ENCODE peak calls at places on chromosomes 3 and 15, in four cellular contexts. W is A549, R is K562, L is HepG2. X is an unnamed sample.

GRCh38 chr3:56086355-56086754 is 381.9 kb downstream of the ERC2 start:
- DNase-seq in W (no peak), R (no peak), L (no peak), X (no peak)

GRCh38 chr15:44207643-44208042 is 12.6 kb upstream of the FRMD5 start:
- DNase-seq in W (no peak), R (no peak), L (no peak), X (no peak)

GRCh38 chr3:182909318-182910040 is 70.9 kb downstream of the DCUN1D1 start:
- DNase-seq in W (peak), R (peak), L (no peak), X (peak)

GRCh38 chr15:49015896-49016295 is 30.4 kb downstream of the SECISBP2L start:
- DNase-seq in W (no peak), R (no peak), L (no peak), X (no peak)

GRCh38 chr3:183790700-183791099 is 34.7 kb downstream of the MAP6D1 start:
- DNase-seq in W (no peak), R (no peak), L (no peak), X (no peak)

GRCh38 chr3:114639171-114639570 is 345.3 kb downstream of the TIGIT start:
- DNase-seq in W (no peak), R (no peak), L (no peak), X (no peak)

GRCh38 chr3:149507491-149508324 is 33.2 kb downstream of the TM4SF4 start:
- DNase-seq in W (no peak), R (no peak), L (no peak), X (peak)

GRCh38 chr3:60992395-60992794 is 258.9 kb downstream of the FHIT start:
- DNase-seq in W (no peak), R (no peak), L (no peak), X (peak)

GRCh38 chr15:48954538-48954937 is 9.2 kb downstream of the SHC4 start:
- DNase-seq in W (no peak), R (no peak), L (no peak), X (no peak)

GRCh38 chr15:36430721-36431265 is 148.6 kb upstream of the CDIN1 start:
- DNase-seq in W (no peak), R (no peak), L (no peak), X (no peak)

GRCh38 chr3:9770276-9770812 is 597 bp upstream of the CAMK1 start:
- DNase-seq in W (no peak), R (no peak), L (peak), X (no peak)

GRCh38 chr15:77529394-77530159 is 103.1 kb downstream of the LINGO1 start:
- DNase-seq in W (no peak), R (no peak), L (peak), X (no peak)

GRCh38 chr15:30953731-30954378 is 37.6 kb downstream of the MTMR10 start:
- DNase-seq in W (peak), R (peak), L (no peak), X (peak)

GRCh38 chr3:32340639-32341365 is 50.9 kb upstream of the CMTM7 start:
- DNase-seq in W (no peak), R (no peak), L (peak), X (peak)

GRCh38 chr15:63072023-63072650 is 29.6 kb downstream of the TPM1 start:
- DNase-seq in W (no peak), R (no peak), L (no peak), X (no peak)
- TF ChIP-seq CTCF in W (no peak), R (no peak), L (no peak), X (no peak)

DNA sequence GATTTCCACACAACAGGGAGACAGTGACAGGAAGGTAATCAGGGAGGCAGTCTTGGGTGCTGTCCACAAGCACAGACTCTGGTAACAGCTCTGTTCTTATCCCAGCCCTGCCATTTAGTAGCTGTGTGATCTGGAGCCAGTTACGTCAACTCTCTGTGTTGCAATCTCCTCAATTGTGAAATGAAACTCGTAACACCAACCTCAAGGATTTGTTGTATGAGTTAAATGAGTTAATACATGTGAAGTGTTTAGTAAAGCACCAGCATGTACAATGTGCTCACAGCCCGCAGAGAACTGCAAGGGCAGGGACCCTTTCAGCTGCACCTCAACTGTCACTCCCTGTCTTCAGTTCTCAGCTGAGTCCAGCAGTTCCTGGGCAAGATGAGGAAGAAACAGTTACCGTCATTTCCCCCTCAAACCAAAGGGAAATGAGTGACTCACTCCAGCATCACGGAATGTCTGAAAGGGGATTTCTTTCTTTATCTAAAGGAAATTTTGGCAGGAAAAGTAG is 39.8 kb upstream of the MB21D2 start:
- DNase-seq in W (no peak), R (no peak), L (no peak), X (peak)
- TF ChIP-seq MYC in W (no peak), R (no peak), L (no peak), X (peak)

DNA sequence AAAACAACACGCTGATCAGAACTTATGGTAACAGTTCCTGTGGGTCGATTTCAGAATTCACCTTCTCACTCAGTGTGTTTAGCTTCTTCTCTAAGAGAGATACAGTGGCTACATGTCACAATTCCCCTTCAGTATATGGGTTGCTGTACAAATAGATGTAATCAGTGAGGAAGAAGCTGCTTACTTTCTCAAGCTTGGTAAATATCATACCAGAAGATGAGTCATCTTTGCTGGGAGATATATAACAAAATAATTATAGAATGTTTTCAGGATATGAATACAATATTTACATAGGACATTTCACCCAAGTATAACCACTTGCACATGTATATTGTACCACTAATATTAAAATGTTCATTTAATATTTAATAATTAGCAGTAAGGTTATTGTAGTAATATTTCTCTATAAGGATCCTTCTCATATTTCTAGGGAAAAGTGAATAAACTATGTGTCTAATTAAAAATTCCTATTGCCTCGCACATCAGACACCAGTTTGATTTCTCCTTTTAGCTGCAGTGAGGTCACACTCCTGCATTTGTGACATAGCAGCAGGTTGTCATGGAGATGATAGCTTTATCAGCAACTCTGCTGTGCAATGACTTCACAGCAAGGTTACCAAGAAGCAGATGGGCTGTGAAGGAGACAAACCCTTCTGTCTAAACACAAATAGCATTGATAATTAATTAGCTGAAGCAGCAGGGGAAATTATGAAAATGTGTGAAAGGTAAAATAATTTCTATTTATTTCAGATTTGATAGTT is 211.4 kb downstream of the TUSC7 start:
- DNase-seq in W (no peak), R (no peak), L (no peak), X (no peak)
- TF ChIP-seq POLR2A in W (no peak), R (no peak), L (no peak), X (no peak)

GRCh38 chr3:127822836-127823589 is 698 bp upstream of the MGLL start:
- DNase-seq in W (no peak), R (no peak), L (no peak), X (no peak)
- TF ChIP-seq CTCF in W (peak), R (no peak), L (no peak), X (no peak)

DNA sequence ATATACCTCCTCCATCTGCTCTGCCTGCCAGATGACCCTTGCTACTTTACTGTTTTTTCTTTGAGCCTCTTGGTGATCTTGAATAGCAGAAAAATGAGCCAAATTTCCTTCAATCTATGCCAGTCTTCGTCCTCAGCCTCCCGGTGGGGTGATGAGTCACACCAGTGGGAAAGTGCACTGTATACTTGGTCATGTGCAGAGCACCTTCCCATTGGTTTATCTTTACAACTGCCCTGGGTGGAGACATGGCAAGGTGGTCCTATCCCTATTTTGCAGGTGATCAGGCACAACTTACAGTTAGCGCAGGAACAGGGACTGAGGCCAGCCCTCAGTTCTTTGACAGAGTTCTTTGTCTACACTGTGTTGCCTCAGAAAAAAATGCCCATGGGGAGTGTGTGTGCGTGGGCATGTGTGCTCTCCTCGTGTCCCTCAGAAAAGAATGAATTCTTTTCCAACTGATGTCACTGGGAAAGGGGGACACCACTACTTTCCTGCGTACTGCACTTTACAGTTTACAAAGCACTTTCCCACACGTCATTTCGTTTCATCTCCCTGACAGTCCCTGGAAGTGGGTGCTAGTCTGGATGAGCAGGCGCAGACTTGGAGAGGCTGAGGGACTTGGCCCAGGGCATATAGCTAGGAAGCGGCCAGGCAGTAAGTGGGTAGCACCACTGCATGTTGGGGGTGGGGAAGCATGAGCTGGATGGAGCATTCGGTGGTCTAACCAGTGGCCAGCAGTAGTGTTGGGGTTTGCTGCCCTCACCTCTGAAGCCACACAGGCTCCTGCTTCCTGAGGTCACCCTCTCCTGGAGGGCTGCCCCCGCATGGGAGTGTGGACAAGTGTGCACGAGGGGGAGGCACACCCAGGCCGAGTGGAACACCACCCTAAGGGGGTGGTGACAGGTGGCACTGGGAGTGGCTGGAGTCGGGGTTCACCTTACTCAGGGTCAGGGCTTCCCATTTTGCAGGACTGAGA is 24.1 kb downstream of the SMAD3 start:
- DNase-seq in W (peak), R (peak), L (no peak), X (peak)
- TF ChIP-seq MYC in W (no peak), R (no peak), L (no peak), X (no peak)

GRCh38 chr15:68228143-68228970 is 1.2 kb downstream of the CLN6 start:
- DNase-seq in W (no peak), R (peak), L (no peak), X (peak)

GRCh38 chr15:68228971-68229385 is 550 bp downstream of the CLN6 start:
- DNase-seq in W (no peak), R (peak), L (no peak), X (peak)

GRCh38 chr15:68231102-68231818 is 1.7 kb upstream of the CLN6 start:
- DNase-seq in W (no peak), R (no peak), L (no peak), X (no peak)

GRCh38 chr15:68230157-68231100 is 901 bp upstream of the CLN6 start:
- DNase-seq in W (no peak), R (peak), L (no peak), X (peak)

DNA sequence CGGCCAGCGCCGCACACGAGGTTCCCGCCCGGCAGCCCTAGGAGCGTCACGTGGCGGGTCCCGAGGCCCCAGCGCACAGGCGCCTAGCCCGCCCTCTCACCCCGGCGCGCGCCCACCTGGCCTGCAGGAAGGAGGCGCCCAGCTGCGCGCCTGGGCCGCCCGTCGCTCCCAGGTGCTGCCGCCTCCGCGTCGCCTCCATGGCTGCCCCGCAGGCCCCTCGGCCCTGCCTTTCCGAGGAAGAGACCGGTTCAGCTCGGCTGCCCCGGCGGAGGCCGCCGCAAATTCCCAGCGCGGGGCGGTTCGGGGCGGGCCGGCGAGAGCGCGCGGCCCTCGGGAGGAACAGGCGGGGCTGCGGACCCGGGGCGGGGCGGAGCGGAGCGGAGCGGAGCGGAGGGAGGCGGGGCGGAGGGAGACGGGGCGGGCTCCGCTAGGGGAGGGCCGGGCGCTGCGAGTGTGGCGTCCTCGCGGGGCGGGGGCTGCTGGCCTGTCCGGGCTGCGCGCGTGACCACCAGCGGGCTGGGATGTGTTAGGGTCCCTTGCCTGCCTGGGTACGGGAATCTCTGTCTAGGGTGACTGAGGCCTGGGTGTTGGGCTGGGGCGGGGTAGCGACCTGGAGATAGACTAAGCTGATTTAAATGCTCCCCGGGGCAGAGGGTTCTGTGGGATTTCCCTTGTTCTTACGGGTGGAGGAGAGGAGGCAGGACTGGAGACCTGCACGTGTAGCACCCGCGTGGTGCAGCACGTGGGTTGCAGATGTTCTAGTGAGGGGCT is at the start of gene CLN6:
- DNase-seq in W (peak), R (peak), L (peak), X (peak)
- TF ChIP-seq POLR2A in W (peak), R (peak), L (peak), X (peak)

GRCh38 chr15:41930221-41930866 is 36.5 kb upstream of the SPTBN5 start:
- DNase-seq in W (peak), R (no peak), L (peak), X (peak)
- TF ChIP-seq CTCF in W (peak), R (no peak), L (no peak), X (no peak)

GRCh38 chr15:92383528-92384326 is 10.0 kb upstream of the ST8SIA2 start:
- DNase-seq in W (peak), R (peak), L (peak), X (peak)

GRCh38 chr15:92384391-92384790 is 9.3 kb upstream of the ST8SIA2 start:
- DNase-seq in W (no peak), R (no peak), L (no peak), X (no peak)

DNA sequence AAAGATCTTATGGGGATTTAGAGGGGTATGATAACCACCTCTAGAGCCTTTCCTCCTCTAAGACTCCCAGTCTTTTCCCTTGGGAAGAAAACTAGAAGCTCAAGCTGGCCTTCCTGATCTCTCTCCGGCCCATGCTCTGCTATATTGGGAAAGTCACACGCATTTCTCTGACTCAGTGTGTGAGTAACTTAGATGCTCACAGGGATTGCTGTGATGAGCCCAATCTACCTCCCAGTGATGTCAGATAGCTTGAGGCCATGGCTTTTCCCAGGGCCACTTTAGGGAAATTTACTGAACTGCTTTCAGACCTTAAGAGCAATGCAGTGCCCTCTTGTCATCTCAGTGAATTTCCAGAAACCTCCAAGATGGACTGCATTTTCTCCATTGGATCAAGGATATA is 8.6 kb upstream of the ST8SIA2 start:
- DNase-seq in W (no peak), R (no peak), L (no peak), X (no peak)
- TF ChIP-seq MYC in W (no peak), R (no peak), L (no peak), X (no peak)

DNA sequence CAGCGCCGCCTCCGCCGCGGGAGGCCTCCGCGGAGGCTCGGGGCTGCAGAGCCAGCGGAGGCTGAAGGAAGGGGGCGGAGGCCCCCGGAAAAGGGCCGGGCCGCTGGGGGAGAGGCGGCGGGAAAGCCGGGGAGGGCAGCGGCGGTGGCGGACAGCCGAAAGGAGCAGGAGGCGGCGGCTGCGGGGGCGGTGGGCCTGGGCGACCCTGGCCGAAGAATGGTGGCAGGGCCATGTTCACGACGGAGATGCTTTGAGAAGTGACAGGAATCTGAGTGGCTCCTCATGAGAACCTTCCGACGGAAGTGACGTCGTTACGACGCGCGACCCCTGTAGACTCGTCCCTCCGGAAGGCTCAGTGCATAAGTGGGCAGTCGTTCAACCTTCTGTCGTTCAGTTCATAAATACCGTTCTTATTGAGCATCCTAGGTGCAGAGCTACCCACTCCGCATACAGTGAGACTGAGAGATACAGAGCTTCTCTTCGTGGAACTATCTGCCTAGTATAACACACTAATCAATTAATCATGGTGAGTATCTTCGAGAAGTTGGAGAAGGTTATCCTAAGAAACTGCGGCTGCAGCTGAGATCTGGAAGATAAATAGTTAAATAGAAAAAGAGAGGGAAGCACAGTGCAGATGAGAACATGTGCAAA is at the start of gene PDCD7:
- DNase-seq in W (peak), R (peak), L (peak), X (peak)
- TF ChIP-seq POLR2A in W (peak), R (peak), L (peak), X (peak)

GRCh38 chr15:69583627-69584026 is 131.0 kb downstream of the RPLP1 start:
- DNase-seq in W (no peak), R (no peak), L (no peak), X (peak)
- TF ChIP-seq CTCF in W (no peak), R (no peak), L (no peak), X (no peak)